ENCODE peak calls at places on chromosome 18, in five cellular contexts. P is heart left ventricle; N is colonic mucosa; I is CD8-positive, alpha-beta memory T cell; K is body of pancreas. R is an unnamed sample.
A peak's percentile ranks its signal among the peaks of the same experiment; 100 is the strongest.

GRCh38 chr18:67300498-67300897 is 216.0 kb downstream of the DSEL start:
- DNase-seq in P (no peak), N (no peak), I (peak; percentile 43), K (no peak), R (no peak)

GRCh38 chr18:69383191-69383590 is 17.5 kb upstream of the DOK6 start:
- DNase-seq in P (no peak), N (no peak), I (no peak), K (no peak), R (no peak)

GRCh38 chr18:75170022-75170789 is 38.7 kb downstream of the PTGR3 start:
- DNase-seq in P (peak; percentile 70), N (no peak), I (no peak), K (no peak), R (no peak)

GRCh38 chr18:58499527-58499926 is 129.4 kb downstream of the ALPK2 start:
- DNase-seq in P (no peak), N (no peak), I (no peak), K (no peak), R (no peak)

GRCh38 chr18:67924656-67925055 is 408.1 kb upstream of the DSEL start:
- DNase-seq in P (no peak), N (no peak), I (no peak), K (no peak), R (no peak)

GRCh38 chr18:62710417-62710816 is 4.9 kb upstream of the PHLPP1 start:
- DNase-seq in P (no peak), N (no peak), I (no peak), K (no peak), R (peak; percentile 89)

GRCh38 chr18:8667846-8668245 is 37.5 kb upstream of the MTCL1 start:
- DNase-seq in P (no peak), N (no peak), I (no peak), K (no peak), R (no peak)

GRCh38 chr18:54958711-54959625 is at the start of gene CCDC68:
- DNase-seq in P (peak; percentile 68), N (peak; percentile 85), I (no peak), K (peak; percentile 75), R (peak; percentile 90)

GRCh38 chr18:74388227-74388626 is 68.9 kb downstream of the DIPK1C start:
- DNase-seq in P (no peak), N (no peak), I (no peak), K (no peak), R (no peak)

GRCh38 chr18:79963658-79964329 is 649 bp upstream of the HSBP1L1 start:
- DNase-seq in P (no peak), N (peak; percentile 22), I (no peak), K (no peak), R (no peak)

GRCh38 chr18:79960921-79961526 is 3.4 kb upstream of the HSBP1L1 start:
- DNase-seq in P (no peak), N (no peak), I (no peak), K (no peak), R (no peak)

GRCh38 chr18:79962835-79963657 is 1.4 kb upstream of the HSBP1L1 start:
- DNase-seq in P (no peak), N (peak; percentile 32), I (no peak), K (no peak), R (no peak)

GRCh38 chr18:79962311-79962710 is 2.1 kb upstream of the HSBP1L1 start:
- DNase-seq in P (no peak), N (peak; percentile 27), I (no peak), K (no peak), R (peak; percentile 98)

GRCh38 chr18:79961527-79962291 is 2.7 kb upstream of the HSBP1L1 start:
- DNase-seq in P (no peak), N (no peak), I (no peak), K (no peak), R (peak; percentile 94)
- H3K4me3 ChIP-seq in P (no peak overlapping the region), N (no peak overlapping the region), I (no peak overlapping the region), K (no peak overlapping the region), R (peak overlapping the region; percentile 37)

GRCh38 chr18:22337311-22337710 is 80.4 kb downstream of the CTAGE1 start:
- DNase-seq in P (no peak), N (no peak), I (no peak), K (no peak), R (no peak)

GRCh38 chr18:22335644-22336275 is 82.0 kb downstream of the CTAGE1 start:
- DNase-seq in P (no peak), N (peak; percentile 85), I (no peak), K (no peak), R (no peak)

GRCh38 chr18:22336406-22336805 is 81.3 kb downstream of the CTAGE1 start:
- DNase-seq in P (no peak), N (no peak), I (no peak), K (no peak), R (no peak)

GRCh38 chr18:22339913-22340312 is 77.8 kb downstream of the CTAGE1 start:
- DNase-seq in P (no peak), N (no peak), I (no peak), K (no peak), R (no peak)

DNA sequence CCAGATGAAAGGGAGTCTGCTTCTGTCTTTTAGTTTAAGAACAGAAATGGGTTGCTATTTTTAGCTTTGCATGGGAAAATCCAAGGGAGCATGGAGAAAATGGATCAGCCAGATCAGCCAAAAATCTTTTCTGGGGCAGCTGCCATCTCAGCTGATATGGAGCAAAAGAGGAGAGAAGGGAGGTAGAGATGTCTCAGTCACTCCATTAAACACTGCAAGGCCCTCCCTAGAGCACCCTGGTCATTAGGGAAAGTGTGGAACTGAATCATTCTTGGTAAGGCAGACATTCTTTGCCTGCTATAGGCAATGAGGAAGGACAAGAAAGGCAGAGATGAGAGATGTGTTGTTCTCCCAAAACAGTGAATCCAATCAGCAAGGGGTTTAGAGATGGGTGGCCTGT is 79.8 kb downstream of the CTAGE1 start:
- DNase-seq in P (no peak), N (no peak), I (no peak), K (no peak), R (no peak)
- H3K27me3 ChIP-seq in P (no peaks in the 10 kb centered on the region), N (no peaks in the 10 kb centered on the region), I (no peaks in the 10 kb centered on the region), K (no peaks in the 10 kb centered on the region), R (peaks cover 2% of the 10 kb centered on the region)

DNA sequence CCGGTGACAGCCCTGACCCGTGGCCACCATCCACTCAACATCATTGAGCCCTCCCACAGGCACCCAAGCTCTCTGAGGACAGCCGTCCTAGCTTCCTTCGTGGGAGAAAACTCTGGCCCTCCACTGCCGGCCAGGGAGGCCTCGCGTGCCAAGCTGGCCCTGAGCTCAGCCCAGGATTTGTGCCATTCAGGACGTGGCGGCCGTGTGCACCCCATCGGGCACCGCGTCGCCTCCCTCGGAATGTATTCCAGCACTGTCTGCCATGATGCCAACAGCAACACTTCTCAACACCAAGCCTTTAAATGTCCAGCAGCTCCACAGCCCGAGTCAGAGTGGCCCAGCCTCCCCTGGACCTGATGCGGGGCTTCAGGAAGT is 35.7 kb downstream of the ZNF516 start:
- DNase-seq in P (no peak), N (no peak), I (no peak), K (no peak), R (no peak)
- H3K4me3 ChIP-seq in P (no peak overlapping the region), N (no peak overlapping the region), I (no peak overlapping the region), K (no peak overlapping the region), R (peak overlapping the region; percentile 65)

GRCh38 chr18:78976697-78977626 is 2.7 kb upstream of the SALL3 start:
- DNase-seq in P (no peak), N (no peak), I (no peak), K (no peak), R (peak; percentile 85)

GRCh38 chr18:78979058-78979680 is 449 bp upstream of the SALL3 start:
- DNase-seq in P (no peak), N (no peak), I (no peak), K (no peak), R (peak; percentile 92)

GRCh38 chr18:78979682-78980278 is at the start of gene SALL3:
- DNase-seq in P (no peak), N (no peak), I (no peak), K (no peak), R (peak; percentile 91)

GRCh38 chr18:78978336-78979057 is 1.1 kb upstream of the SALL3 start:
- DNase-seq in P (no peak), N (no peak), I (no peak), K (no peak), R (peak; percentile 88)

GRCh38 chr18:78977627-78978271 is 1.9 kb upstream of the SALL3 start:
- DNase-seq in P (no peak), N (no peak), I (no peak), K (no peak), R (peak; percentile 88)
- H3K27me3 ChIP-seq in P (peaks cover 88% of the 10 kb centered on the region), N (peaks cover 83% of the 10 kb centered on the region), I (peaks cover 21% of the 10 kb centered on the region), K (peaks cover 25% of the 10 kb centered on the region), R (peaks cover 71% of the 10 kb centered on the region)

DNA sequence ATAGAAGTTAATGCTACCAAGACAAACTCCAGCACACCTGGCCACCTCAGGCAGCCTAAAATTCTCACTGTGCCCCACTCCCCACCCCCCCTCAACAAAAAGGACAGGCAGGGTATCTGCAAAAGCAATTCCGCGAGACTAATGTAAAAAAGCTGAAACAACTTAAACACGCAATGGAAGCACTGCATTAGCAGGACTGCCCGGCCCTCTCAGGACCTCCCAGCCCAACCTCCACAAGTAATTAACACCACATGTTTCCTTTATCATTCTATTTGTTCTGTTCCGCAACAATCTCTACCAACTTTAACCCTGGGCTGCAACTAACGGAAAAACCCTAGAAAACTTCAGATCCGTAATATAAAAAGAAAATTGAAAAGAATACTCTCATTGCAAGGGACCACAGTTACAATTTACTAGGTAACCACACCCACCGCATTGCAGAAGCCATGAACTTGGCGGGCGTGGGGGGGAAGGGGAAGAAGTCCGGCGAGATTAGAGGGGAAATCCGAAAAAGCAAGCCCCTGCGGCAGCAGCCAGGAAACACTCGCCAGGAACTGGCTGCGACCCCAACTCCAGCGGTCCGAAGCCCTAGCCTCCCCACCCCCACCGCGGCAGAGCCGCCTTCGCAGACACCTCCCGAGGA is 1.3 kb downstream of the EPB41L3 start:
- DNase-seq in P (peak; percentile 34), N (peak; percentile 20), I (no peak), K (no peak), R (no peak)
- H3K4me3 ChIP-seq in P (peak overlapping the region; percentile 25), N (peak overlapping the region; percentile 41), I (no peak overlapping the region), K (peak overlapping the region; percentile 25), R (no peak overlapping the region)

GRCh38 chr18:50201476-50201875 is 6.5 kb upstream of the MYO5B start:
- DNase-seq in P (no peak), N (no peak), I (no peak), K (no peak), R (no peak)
- H3K27me3 ChIP-seq in P (no peaks in the 10 kb centered on the region), N (no peaks in the 10 kb centered on the region), I (peaks cover 10% of the 10 kb centered on the region), K (no peaks in the 10 kb centered on the region), R (peaks cover 12% of the 10 kb centered on the region)

GRCh38 chr18:79583426-79583825 is 96.2 kb upstream of the CTDP1 start:
- DNase-seq in P (peak; percentile 9), N (no peak), I (no peak), K (no peak), R (peak; percentile 71)
- H3K4me3 ChIP-seq in P (no peak overlapping the region), N (no peak overlapping the region), I (no peak overlapping the region), K (no peak overlapping the region), R (no peak overlapping the region)

DNA sequence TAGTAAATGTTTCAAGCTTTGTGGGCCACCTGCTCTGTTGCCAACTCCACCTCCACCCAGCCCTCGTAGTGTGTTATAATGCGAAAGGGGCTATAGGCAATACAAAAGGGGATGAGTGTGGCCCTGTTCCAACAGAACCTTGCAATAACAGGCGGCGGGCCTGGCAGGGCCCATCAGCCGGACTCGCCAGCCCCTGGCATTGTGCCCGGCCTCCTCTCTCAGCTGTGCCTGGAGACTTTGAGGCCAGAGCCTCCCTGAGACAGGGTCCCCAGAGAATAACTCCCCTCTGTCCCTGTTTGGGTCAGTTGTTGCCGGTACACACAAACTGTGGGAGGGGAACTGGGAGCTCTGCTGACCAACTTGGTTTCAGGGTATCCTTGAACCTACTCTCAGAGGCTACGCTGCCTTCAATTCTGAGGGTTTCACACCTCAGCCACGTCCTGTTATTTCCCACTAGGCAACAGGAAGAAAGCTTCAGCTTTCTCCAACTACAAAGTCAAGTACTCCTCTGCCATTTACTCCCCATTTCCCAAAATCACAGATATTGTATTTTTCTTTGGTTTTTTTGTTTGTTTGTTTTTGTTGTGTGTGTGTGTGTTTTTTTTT is 58.0 kb upstream of the ZNF236 start:
- DNase-seq in P (no peak), N (no peak), I (no peak), K (no peak), R (no peak)
- H3K27me3 ChIP-seq in P (no peaks in the 10 kb centered on the region), N (no peaks in the 10 kb centered on the region), I (no peaks in the 10 kb centered on the region), K (no peaks in the 10 kb centered on the region), R (no peaks in the 10 kb centered on the region)

R was measured in osteoblast.